ENCODE peak calls at places on chromosomes 13 and 19, in five cellular contexts. Q is endodermal cell, K is lower lobe of right lung, I is kidney epithelial cell, T is D721Med. Y is an unnamed sample.

GRCh38 chr19:34217952-34218817 is 36.2 kb upstream of the GARRE1 start:
- DNase-seq in K (no peak), T (no peak), Q (no peak), I (peak; percentile 81), Y (no peak)

GRCh38 chr19:20035935-20036334 is 3.4 kb downstream of the ZNF682 start:
- DNase-seq in K (no peak), I (no peak), Q (no peak), T (no peak), Y (no peak)

GRCh38 chr19:35060160-35060855 is 18.8 kb downstream of the HPN start:
- DNase-seq in I (no peak), K (peak; percentile 45), T (no peak), Q (no peak), Y (no peak)

GRCh38 chr19:19185853-19186728 is 5.9 kb downstream of the BORCS8 start:
- DNase-seq in K (no peak), T (no peak), Q (peak; percentile 96), I (no peak), Y (no peak)

GRCh38 chr13:101190337-101190736 is 226.0 kb downstream of the NALCN start:
- DNase-seq in Q (no peak), I (no peak), T (no peak), K (no peak), Y (no peak)

GRCh38 chr19:29526730-29527499 is 1.1 kb downstream of the VSTM2B start:
- DNase-seq in Q (peak; percentile 74), T (peak; percentile 47), I (no peak), K (no peak), Y (no peak)

GRCh38 chr19:803686-804418 is 6.6 kb downstream of the PTBP1 start:
- DNase-seq in K (peak; percentile 41), T (no peak), I (no peak), Q (peak; percentile 50), Y (no peak)

GRCh38 chr13:105997436-105998232 is 537.8 kb downstream of the EFNB2 start:
- DNase-seq in Q (no peak), T (no peak), I (no peak), K (no peak), Y (no peak)

GRCh38 chr19:35030257-35031071 is at the start of gene SCN1B:
- DNase-seq in I (no peak), Q (peak; percentile 88), K (no peak), T (peak; percentile 76), Y (no peak)

GRCh38 chr13:48600374-48601364 is 53.1 kb upstream of the CYSLTR2 start:
- DNase-seq in Q (peak; percentile 59), T (no peak), I (peak; percentile 86), K (no peak), Y (no peak)

GRCh38 chr13:36905944-36906343 is 14.1 kb downstream of the SMAD9 start:
- DNase-seq in K (no peak), Q (no peak), T (no peak), I (no peak), Y (no peak)

GRCh38 chr13:35940734-35941133 is 190.4 kb downstream of the DCLK1 start:
- DNase-seq in Q (no peak), I (no peak), T (no peak), K (no peak), Y (no peak)

GRCh38 chr19:4582980-4583842 is 23.7 kb upstream of the SEMA6B start:
- DNase-seq in K (no peak), I (no peak), Q (peak; percentile 42), T (no peak), Y (no peak)

GRCh38 chr19:4582112-4582553 is 22.6 kb upstream of the SEMA6B start:
- DNase-seq in T (no peak), Q (no peak), K (no peak), I (no peak), Y (no peak)

GRCh38 chr19:4584670-4585460 is 25.4 kb upstream of the SEMA6B start:
- DNase-seq in K (no peak), Q (peak; percentile 84), I (no peak), T (peak; percentile 96), Y (no peak)

GRCh38 chr19:4585556-4585955 is 26.1 kb upstream of the SEMA6B start:
- DNase-seq in T (no peak), Q (no peak), I (no peak), K (no peak), Y (no peak)

DNA sequence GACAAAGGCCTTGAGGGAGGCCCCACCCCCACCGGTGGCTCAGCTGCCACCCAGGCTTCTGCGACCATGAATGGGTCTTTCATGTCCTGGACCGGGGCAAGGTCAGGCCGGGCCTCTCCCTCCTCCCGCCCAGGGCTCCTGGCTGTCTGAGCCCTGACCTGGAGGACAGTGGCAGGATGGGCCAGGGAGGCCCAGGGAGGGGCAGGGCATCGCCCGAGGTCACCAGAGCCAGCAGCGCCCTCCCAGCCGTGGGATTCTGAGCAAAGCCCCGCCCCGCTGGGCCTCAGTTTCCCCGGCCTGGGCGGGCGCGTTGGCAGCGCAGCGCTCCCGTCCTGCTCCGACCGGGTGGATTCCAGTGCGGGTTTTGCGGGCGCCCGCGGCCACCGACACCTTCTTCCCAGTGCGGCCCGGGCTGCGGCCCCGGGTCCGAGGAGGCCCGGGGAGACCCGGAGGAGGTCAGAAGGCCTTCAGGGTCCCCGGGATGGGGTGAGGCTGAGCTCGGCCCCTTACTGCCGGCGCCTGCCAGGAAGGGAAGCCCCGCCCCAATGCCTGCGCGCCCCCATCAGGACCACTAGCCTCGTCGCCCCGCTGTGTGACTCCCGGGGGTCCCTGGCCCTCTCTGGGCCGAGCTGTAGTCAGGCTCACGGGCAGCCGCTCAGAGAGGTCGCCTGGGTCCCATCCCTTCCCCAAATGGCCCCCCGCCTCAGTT is 24.6 kb upstream of the SEMA6B start:
- DNase-seq in K (no peak), T (no peak), Q (peak; percentile 91), I (no peak), Y (no peak)
- TF ChIP-seq CTCF in K (no peak), T (no peak), Q (no peak), I (no peak), Y (no peak)

GRCh38 chr13:110923086-110923485 is 8.2 kb upstream of the ANKRD10 start:
- DNase-seq in K (no peak), T (no peak), Q (no peak), I (no peak), Y (no peak)

GRCh38 chr13:110922506-110922905 is 7.6 kb upstream of the ANKRD10 start:
- DNase-seq in T (no peak), I (no peak), Q (peak; percentile 53), K (no peak), Y (no peak)

GRCh38 chr13:110924639-110924934 is 9.7 kb upstream of the ANKRD10 start:
- DNase-seq in T (no peak), Q (no peak), K (no peak), I (no peak), Y (no peak)

GRCh38 chr13:110923777-110924638 is 9.1 kb upstream of the ANKRD10 start:
- DNase-seq in I (no peak), T (no peak), Q (no peak), K (no peak), Y (no peak)

DNA sequence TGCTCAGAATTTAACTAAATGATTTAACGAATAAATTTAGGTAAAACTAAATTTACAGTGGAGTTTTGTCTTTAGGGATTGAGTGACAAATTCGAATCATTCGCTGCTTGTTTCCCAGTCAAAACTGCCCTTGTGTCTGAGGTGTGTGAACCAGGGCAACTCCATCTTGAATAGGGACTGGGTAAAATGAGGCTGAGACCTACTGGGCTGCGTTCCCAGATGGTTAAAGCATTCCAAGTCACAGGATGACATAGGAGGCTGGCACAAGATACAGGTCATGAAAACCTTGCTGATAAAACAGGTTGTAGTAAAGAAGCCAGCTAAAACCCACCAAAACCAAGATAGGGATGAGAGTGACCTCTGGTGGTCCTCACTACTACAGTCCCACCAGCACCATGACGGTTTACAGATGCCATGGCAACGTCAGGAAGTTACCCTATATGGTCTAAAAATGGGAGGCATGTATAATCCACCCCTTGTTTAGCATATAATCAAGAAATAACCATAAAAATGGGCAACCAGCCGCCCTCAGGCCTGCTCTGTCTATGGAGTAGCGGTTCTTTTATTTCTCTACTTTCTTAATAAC is 10.2 kb upstream of the ANKRD10 start:
- DNase-seq in I (no peak), Q (peak; percentile 74), K (no peak), T (no peak), Y (no peak)
- TF ChIP-seq CTCF in I (no peak), Q (peak; percentile 74), K (no peak), T (peak; percentile 33), Y (no peak)

GRCh38 chr19:46487178-46487801 is 8.4 kb downstream of the PNMA8B start:
- DNase-seq in Q (no peak), T (no peak), I (no peak), K (no peak), Y (no peak)

GRCh38 chr19:46490774-46491173 is 4.9 kb downstream of the PNMA8B start:
- DNase-seq in K (no peak), Q (no peak), I (no peak), T (no peak), Y (no peak)

GRCh38 chr19:46487802-46488445 is 7.7 kb downstream of the PNMA8B start:
- DNase-seq in T (peak; percentile 79), K (peak; percentile 78), I (no peak), Q (peak; percentile 95), Y (no peak)

GRCh38 chr19:46488551-46488950 is 7.1 kb downstream of the PNMA8B start:
- DNase-seq in Q (peak; percentile 50), K (no peak), I (no peak), T (no peak), Y (no peak)

DNA sequence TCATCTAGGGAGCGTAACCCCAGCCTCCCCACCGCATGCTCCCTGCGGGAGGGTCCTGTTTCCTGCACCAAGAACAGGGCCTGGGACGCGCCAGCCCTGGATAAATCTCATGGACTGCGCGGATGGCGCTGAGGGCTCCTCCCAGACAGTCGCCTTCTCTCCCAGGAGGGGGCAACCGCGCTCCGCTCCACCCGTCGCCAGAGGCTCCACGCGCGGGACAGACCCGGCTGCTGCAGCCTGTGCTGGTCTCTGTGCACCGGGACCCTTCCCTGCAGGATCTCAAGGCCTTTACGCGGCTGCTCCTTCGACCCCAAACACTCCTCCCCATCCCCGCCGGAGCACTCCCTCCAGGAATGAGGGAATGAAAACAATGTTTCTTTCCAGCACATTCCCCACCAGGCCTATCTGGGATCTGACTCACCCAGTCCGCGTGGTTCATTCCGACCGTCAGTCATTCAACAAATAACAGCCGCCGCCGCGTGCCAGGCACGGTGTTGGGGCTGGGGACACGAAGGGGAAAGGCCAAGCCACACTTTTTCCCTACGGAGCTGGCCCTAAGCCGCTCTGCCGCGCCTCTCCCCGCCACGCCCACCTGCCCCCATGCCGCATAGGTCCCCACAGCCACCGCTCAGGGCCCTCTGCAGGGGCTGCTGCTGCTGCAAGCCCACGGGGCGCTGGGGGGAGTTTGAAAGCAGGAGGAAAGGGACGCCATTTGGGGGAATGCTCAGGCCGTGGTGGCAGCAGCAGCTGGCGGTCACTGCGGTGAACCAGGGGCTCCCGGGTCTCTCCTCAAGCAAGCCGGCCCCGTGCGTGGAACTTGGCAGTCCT is 6.0 kb downstream of the PNMA8B start:
- DNase-seq in T (no peak), K (peak; percentile 65), I (no peak), Q (peak; percentile 76), Y (no peak)
- TF ChIP-seq CTCF in T (no peak), K (peak; percentile 31), I (peak; percentile 37), Q (peak; percentile 66), Y (no peak)

DNA sequence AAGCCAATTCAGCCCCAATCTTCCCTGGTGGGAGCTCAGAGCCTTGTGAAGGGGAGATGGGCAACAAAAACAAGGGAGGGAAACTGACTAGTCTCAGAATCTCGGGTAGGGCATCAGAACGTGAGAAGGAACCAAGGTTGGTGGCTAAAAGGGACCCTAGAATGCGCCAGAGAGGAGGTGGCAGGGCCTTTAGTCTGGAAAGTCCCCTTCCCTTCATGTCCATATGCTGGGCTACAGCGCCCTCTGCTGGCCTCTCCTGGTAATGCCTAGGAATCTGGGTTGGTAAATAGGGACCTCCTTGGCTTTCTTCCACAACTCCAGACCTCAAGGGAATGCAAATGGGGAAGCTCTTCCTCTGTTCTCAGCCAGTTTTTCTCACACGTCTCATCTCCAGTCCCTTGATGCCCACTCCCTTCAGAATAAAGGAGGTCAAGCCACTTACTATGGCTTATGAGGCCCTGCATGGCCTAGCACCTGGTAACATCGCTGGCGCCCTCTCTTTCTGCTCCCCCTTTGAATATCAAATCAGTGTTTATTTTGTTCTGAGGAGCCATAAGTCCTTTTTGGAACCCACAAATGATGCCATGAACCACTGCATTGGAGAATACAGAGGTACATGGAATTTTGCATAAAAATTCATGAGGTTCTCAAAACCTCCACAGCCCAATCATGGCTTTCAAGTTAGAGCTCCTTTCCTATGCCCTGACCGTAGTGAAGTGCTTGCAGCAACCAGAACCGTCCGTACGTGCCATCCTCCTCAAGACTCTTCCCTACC is 1.3 kb upstream of the CCDC97 start:
- DNase-seq in T (no peak), I (no peak), Q (peak; percentile 99), K (peak; percentile 94), Y (peak; percentile 89)
- TF ChIP-seq CTCF in T (peak; percentile 96), I (peak; percentile 98), Q (peak; percentile 99), K (peak; percentile 98), Y (peak; percentile 97)

Y was measured in CD14-positive monocyte.